ENCODE peak calls at places on chromosomes 5 and 9, in five cellular contexts. N is SK-N-SH, O is aorta, T is cardiac muscle cell, D is IMR-90. Y is an unnamed sample.

GRCh38 chr9:80231847-80232246 is 660.1 kb downstream of the TLE4 start:
- DNase-seq in N (no peak), O (no peak), T (no peak), D (no peak), Y (no peak)

GRCh38 chr9:113274474-113275146 is 762 bp downstream of the CDC26 start:
- DNase-seq in N (peak), O (no peak), T (peak), D (peak), Y (peak)

GRCh38 chr9:74804018-74804385 is 83.7 kb downstream of the TRPM6 start:
- DNase-seq in N (no peak), O (no peak), T (no peak), D (no peak), Y (no peak)

GRCh38 chr9:123176230-123176629 is 92.2 kb downstream of the STRBP start:
- DNase-seq in N (no peak), O (no peak), T (peak), D (peak), Y (no peak)

GRCh38 chr5:143964919-143965318 is 153.0 kb downstream of the HMHB1 start:
- DNase-seq in N (no peak), O (no peak), T (no peak), D (peak), Y (no peak)

GRCh38 chr9:27019589-27019988 is 14.1 kb upstream of the LRRC19 start:
- DNase-seq in N (no peak), O (no peak), T (peak), D (peak), Y (peak)

GRCh38 chr5:99320461-99320860 is 391.7 kb upstream of the CHD1 start:
- DNase-seq in N (no peak), O (peak), T (no peak), D (no peak), Y (no peak)

GRCh38 chr5:147479949-147480348 is 29.9 kb downstream of the DPYSL3 start:
- DNase-seq in N (no peak), O (no peak), T (peak), D (peak), Y (no peak)

GRCh38 chr5:33322632-33323031 is 118.1 kb upstream of the TARS1 start:
- DNase-seq in N (no peak), O (no peak), T (no peak), D (no peak), Y (peak)

GRCh38 chr9:29575219-29575618 is 2001.9 kb upstream of the C9orf72 start:
- DNase-seq in N (no peak), O (no peak), T (no peak), D (no peak), Y (no peak)
- H3K4me3 ChIP-seq in N (no peak), O (no peak), T (no peak), D (no peak), Y (no peak)

GRCh38 chr9:7211657-7212056 is 453.9 kb downstream of the KDM4C start:
- DNase-seq in N (no peak), O (no peak), T (no peak), D (no peak), Y (no peak)
- H3K4me3 ChIP-seq in N (no peak), O (no peak), T (no peak), D (no peak), Y (no peak)

GRCh38 chr9:19201899-19202891 is 28.3 kb upstream of the DENND4C start:
- DNase-seq in N (peak), O (no peak), T (peak), D (no peak), Y (no peak)
- H3K4me3 ChIP-seq in N (no peak), O (no peak), T (no peak), D (no peak), Y (no peak)

GRCh38 chr9:121301881-121302286 is 33.9 kb downstream of the GSN start:
- DNase-seq in N (no peak), O (no peak), T (no peak), D (no peak), Y (no peak)
- H3K4me3 ChIP-seq in N (no peak), O (no peak), T (no peak), D (no peak), Y (no peak)

GRCh38 chr9:82882744-82883143 is 180.2 kb downstream of the RASEF start:
- DNase-seq in N (no peak), O (no peak), T (no peak), D (no peak), Y (no peak)
- H3K4me3 ChIP-seq in N (no peak), O (no peak), T (no peak), D (no peak), Y (no peak)